ENCODE peak calls at places on chromosomes 4 and X, in ten cellular contexts. One of them, this sample, is unnamed.

GRCh38 chrX:67543818-67544217 is at the start of gene AR:
- DNase-seq in right lobe of liver: peak; percentile 88
- DNase-seq in omental fat pad: no peak
- DNase-seq in ELF-1: peak; percentile 92
- DNase-seq in HS-5: no peak
- DNase-seq in tibial nerve: peak; percentile 35
- DNase-seq in NCI-H1105: no peak
- DNase-seq in activated gamma-delta T cell: no peak
- DNase-seq in head of caudate nucleus: peak; percentile 14
- DNase-seq in NCI-H69: no peak
- DNase-seq in this sample: no peak

GRCh38 chr4:15027921-15028435 is 25.7 kb downstream of the CPEB2 start:
- DNase-seq in head of caudate nucleus: no peak
- DNase-seq in NCI-H69: no peak
- DNase-seq in omental fat pad: no peak
- DNase-seq in ELF-1: no peak
- DNase-seq in tibial nerve: no peak
- DNase-seq in right lobe of liver: no peak
- DNase-seq in HS-5: no peak
- DNase-seq in activated gamma-delta T cell: no peak
- DNase-seq in NCI-H1105: no peak
- DNase-seq in this sample: no peak

GRCh38 chr4:167897116-167897515 is 195.2 kb upstream of the ANXA10 start:
- DNase-seq in head of caudate nucleus: no peak
- DNase-seq in omental fat pad: no peak
- DNase-seq in NCI-H69: peak; percentile 3
- DNase-seq in right lobe of liver: no peak
- DNase-seq in activated gamma-delta T cell: no peak
- DNase-seq in HS-5: no peak
- DNase-seq in ELF-1: peak; percentile 92
- DNase-seq in tibial nerve: no peak
- DNase-seq in NCI-H1105: peak; percentile 1
- DNase-seq in this sample: no peak

GRCh38 chr4:111562811-111563210 is 582.4 kb upstream of the FAM241A start:
- DNase-seq in right lobe of liver: no peak
- DNase-seq in omental fat pad: no peak
- DNase-seq in HS-5: peak; percentile 77
- DNase-seq in ELF-1: no peak
- DNase-seq in NCI-H1105: no peak
- DNase-seq in head of caudate nucleus: no peak
- DNase-seq in tibial nerve: no peak
- DNase-seq in NCI-H69: no peak
- DNase-seq in activated gamma-delta T cell: no peak
- DNase-seq in this sample: no peak

GRCh38 chr4:139184129-139184528 is 7.1 kb upstream of the ELF2 start:
- DNase-seq in HS-5: no peak
- DNase-seq in activated gamma-delta T cell: no peak
- DNase-seq in right lobe of liver: no peak
- DNase-seq in ELF-1: no peak
- DNase-seq in NCI-H1105: no peak
- DNase-seq in head of caudate nucleus: no peak
- DNase-seq in NCI-H69: no peak
- DNase-seq in tibial nerve: no peak
- DNase-seq in omental fat pad: no peak
- DNase-seq in this sample: no peak

GRCh38 chr4:145719752-145720624 is 40.0 kb downstream of the C4orf51 start:
- DNase-seq in head of caudate nucleus: no peak
- DNase-seq in ELF-1: peak; percentile 53
- DNase-seq in activated gamma-delta T cell: no peak
- DNase-seq in right lobe of liver: no peak
- DNase-seq in HS-5: no peak
- DNase-seq in tibial nerve: no peak
- DNase-seq in NCI-H69: peak; percentile 26
- DNase-seq in NCI-H1105: no peak
- DNase-seq in omental fat pad: no peak
- DNase-seq in this sample: no peak

GRCh38 chr4:153809307-153809706 is 20.4 kb upstream of the SFRP2 start:
- DNase-seq in NCI-H69: no peak
- DNase-seq in tibial nerve: no peak
- DNase-seq in activated gamma-delta T cell: no peak
- DNase-seq in ELF-1: no peak
- DNase-seq in omental fat pad: no peak
- DNase-seq in NCI-H1105: no peak
- DNase-seq in head of caudate nucleus: no peak
- DNase-seq in right lobe of liver: no peak
- DNase-seq in HS-5: no peak
- DNase-seq in this sample: no peak

GRCh38 chr4:41791557-41791956 is 43.0 kb upstream of the PHOX2B start:
- DNase-seq in ELF-1: no peak
- DNase-seq in head of caudate nucleus: no peak
- DNase-seq in omental fat pad: no peak
- DNase-seq in tibial nerve: no peak
- DNase-seq in right lobe of liver: no peak
- DNase-seq in NCI-H1105: no peak
- DNase-seq in activated gamma-delta T cell: no peak
- DNase-seq in NCI-H69: no peak
- DNase-seq in HS-5: no peak
- DNase-seq in this sample: no peak

GRCh38 chrX:26918633-26919032 is 544.5 kb downstream of the PPP4R3C start:
- DNase-seq in HS-5: no peak
- DNase-seq in ELF-1: peak; percentile 57
- DNase-seq in tibial nerve: no peak
- DNase-seq in NCI-H69: peak; percentile 47
- DNase-seq in head of caudate nucleus: no peak
- DNase-seq in omental fat pad: no peak
- DNase-seq in right lobe of liver: no peak
- DNase-seq in activated gamma-delta T cell: no peak
- DNase-seq in NCI-H1105: no peak
- DNase-seq in this sample: no peak

GRCh38 chr4:87624698-87625097 is 16.4 kb downstream of the DSPP start:
- DNase-seq in ELF-1: no peak
- DNase-seq in head of caudate nucleus: no peak
- DNase-seq in NCI-H69: no peak
- DNase-seq in omental fat pad: no peak
- DNase-seq in tibial nerve: no peak
- DNase-seq in activated gamma-delta T cell: no peak
- DNase-seq in HS-5: no peak
- DNase-seq in right lobe of liver: no peak
- DNase-seq in NCI-H1105: no peak
- DNase-seq in this sample: no peak

GRCh38 chr4:26181616-26182015 is 139.2 kb upstream of the RBPJ start:
- DNase-seq in omental fat pad: no peak
- DNase-seq in HS-5: no peak
- DNase-seq in activated gamma-delta T cell: no peak
- DNase-seq in right lobe of liver: no peak
- DNase-seq in head of caudate nucleus: no peak
- DNase-seq in NCI-H1105: no peak
- DNase-seq in tibial nerve: no peak
- DNase-seq in NCI-H69: no peak
- DNase-seq in ELF-1: no peak
- DNase-seq in this sample: no peak

GRCh38 chr4:189001283-189001970 is 862.2 kb downstream of the TRIML1 start:
- DNase-seq in omental fat pad: no peak
- DNase-seq in right lobe of liver: no peak
- DNase-seq in ELF-1: peak; percentile 27
- DNase-seq in tibial nerve: no peak
- DNase-seq in head of caudate nucleus: no peak
- DNase-seq in HS-5: no peak
- DNase-seq in activated gamma-delta T cell: no peak
- DNase-seq in NCI-H69: peak; percentile 38
- DNase-seq in NCI-H1105: no peak
- DNase-seq in this sample: no peak

GRCh38 chrX:41541381-41541780 is 94.2 kb downstream of the NYX start:
- DNase-seq in HS-5: no peak
- DNase-seq in NCI-H69: no peak
- DNase-seq in right lobe of liver: no peak
- DNase-seq in omental fat pad: no peak
- DNase-seq in ELF-1: no peak
- DNase-seq in tibial nerve: no peak
- DNase-seq in NCI-H1105: no peak
- DNase-seq in activated gamma-delta T cell: no peak
- DNase-seq in head of caudate nucleus: no peak
- DNase-seq in this sample: no peak

GRCh38 chr4:18689308-18689915 is 667.9 kb upstream of the LCORL start:
- DNase-seq in activated gamma-delta T cell: no peak
- DNase-seq in ELF-1: peak; percentile 67
- DNase-seq in omental fat pad: peak; percentile 38
- DNase-seq in NCI-H1105: peak; percentile 8
- DNase-seq in HS-5: peak; percentile 39
- DNase-seq in tibial nerve: peak; percentile 41
- DNase-seq in NCI-H69: peak; percentile 31
- DNase-seq in head of caudate nucleus: no peak
- DNase-seq in right lobe of liver: peak; percentile 52
- DNase-seq in this sample: peak; percentile 19

GRCh38 chrX:42466706-42467105 is 311.3 kb downstream of the PPP1R2C start:
- DNase-seq in head of caudate nucleus: no peak
- DNase-seq in NCI-H1105: no peak
- DNase-seq in activated gamma-delta T cell: no peak
- DNase-seq in HS-5: no peak
- DNase-seq in ELF-1: no peak
- DNase-seq in tibial nerve: no peak
- DNase-seq in omental fat pad: no peak
- DNase-seq in NCI-H69: no peak
- DNase-seq in right lobe of liver: no peak
- DNase-seq in this sample: no peak

GRCh38 chr4:81490761-81491160 is 19.1 kb upstream of the RASGEF1B start:
- DNase-seq in activated gamma-delta T cell: no peak
- DNase-seq in HS-5: no peak
- DNase-seq in tibial nerve: no peak
- DNase-seq in right lobe of liver: no peak
- DNase-seq in omental fat pad: no peak
- DNase-seq in NCI-H1105: no peak
- DNase-seq in head of caudate nucleus: no peak
- DNase-seq in ELF-1: no peak
- DNase-seq in NCI-H69: no peak
- DNase-seq in this sample: no peak

GRCh38 chr4:148061795-148062194 is 329.9 kb downstream of the ARHGAP10 start:
- DNase-seq in omental fat pad: no peak
- DNase-seq in tibial nerve: no peak
- DNase-seq in HS-5: no peak
- DNase-seq in NCI-H1105: peak; percentile 61
- DNase-seq in activated gamma-delta T cell: no peak
- DNase-seq in ELF-1: no peak
- DNase-seq in right lobe of liver: no peak
- DNase-seq in NCI-H69: peak; percentile 87
- DNase-seq in head of caudate nucleus: no peak
- DNase-seq in this sample: no peak

GRCh38 chr4:101331017-101331416 is 16.3 kb downstream of the PPP3CA start:
- DNase-seq in NCI-H69: no peak
- DNase-seq in tibial nerve: no peak
- DNase-seq in activated gamma-delta T cell: no peak
- DNase-seq in right lobe of liver: no peak
- DNase-seq in ELF-1: no peak
- DNase-seq in omental fat pad: no peak
- DNase-seq in head of caudate nucleus: no peak
- DNase-seq in HS-5: no peak
- DNase-seq in NCI-H1105: no peak
- DNase-seq in this sample: no peak

GRCh38 chr4:123606946-123607542 is 210.4 kb downstream of the SPRY1 start:
- DNase-seq in ELF-1: no peak
- DNase-seq in NCI-H1105: no peak
- DNase-seq in NCI-H69: no peak
- DNase-seq in omental fat pad: no peak
- DNase-seq in activated gamma-delta T cell: no peak
- DNase-seq in tibial nerve: no peak
- DNase-seq in right lobe of liver: no peak
- DNase-seq in HS-5: no peak
- DNase-seq in head of caudate nucleus: no peak
- DNase-seq in this sample: no peak

GRCh38 chrX:47515941-47516649 is 33.1 kb upstream of the ZNF41 start:
- DNase-seq in HS-5: no peak
- DNase-seq in NCI-H1105: no peak
- DNase-seq in NCI-H69: no peak
- DNase-seq in head of caudate nucleus: no peak
- DNase-seq in activated gamma-delta T cell: no peak
- DNase-seq in tibial nerve: no peak
- DNase-seq in ELF-1: no peak
- DNase-seq in omental fat pad: no peak
- DNase-seq in right lobe of liver: no peak
- DNase-seq in this sample: no peak

GRCh38 chrX:84188320-84188834 is 378 bp upstream of the RPS6KA6 start:
- DNase-seq in omental fat pad: peak; percentile 23
- DNase-seq in tibial nerve: no peak
- DNase-seq in ELF-1: peak; percentile 59
- DNase-seq in NCI-H69: peak; percentile 87
- DNase-seq in HS-5: no peak
- DNase-seq in head of caudate nucleus: peak; percentile 46
- DNase-seq in right lobe of liver: peak; percentile 55
- DNase-seq in activated gamma-delta T cell: no peak
- DNase-seq in NCI-H1105: peak; percentile 65
- DNase-seq in this sample: no peak

GRCh38 chr4:139241784-139242151 is 38.3 kb downstream of the MGARP start:
- DNase-seq in ELF-1: no peak
- DNase-seq in NCI-H1105: no peak
- DNase-seq in HS-5: no peak
- DNase-seq in tibial nerve: no peak
- DNase-seq in activated gamma-delta T cell: no peak
- DNase-seq in NCI-H69: no peak
- DNase-seq in omental fat pad: no peak
- DNase-seq in right lobe of liver: no peak
- DNase-seq in head of caudate nucleus: no peak
- DNase-seq in this sample: no peak

GRCh38 chrX:19852014-19853005 is 35.1 kb downstream of the SH3KBP1 start:
- DNase-seq in omental fat pad: no peak
- DNase-seq in head of caudate nucleus: no peak
- DNase-seq in NCI-H69: no peak
- DNase-seq in HS-5: no peak
- DNase-seq in ELF-1: peak; percentile 56
- DNase-seq in activated gamma-delta T cell: no peak
- DNase-seq in NCI-H1105: no peak
- DNase-seq in right lobe of liver: no peak
- DNase-seq in tibial nerve: no peak
- DNase-seq in this sample: no peak

GRCh38 chr4:176838611-176839411 is 46.1 kb upstream of the VEGFC start:
- DNase-seq in NCI-H1105: no peak
- DNase-seq in NCI-H69: no peak
- DNase-seq in activated gamma-delta T cell: no peak
- DNase-seq in omental fat pad: no peak
- DNase-seq in tibial nerve: no peak
- DNase-seq in head of caudate nucleus: no peak
- DNase-seq in ELF-1: no peak
- DNase-seq in right lobe of liver: no peak
- DNase-seq in HS-5: peak; percentile 79
- DNase-seq in this sample: no peak

GRCh38 chrX:153635788-153636668 is 11.0 kb upstream of the DUSP9 start:
- DNase-seq in activated gamma-delta T cell: no peak
- DNase-seq in ELF-1: peak; percentile 90
- DNase-seq in NCI-H69: peak; percentile 49
- DNase-seq in head of caudate nucleus: no peak
- DNase-seq in NCI-H1105: no peak
- DNase-seq in omental fat pad: no peak
- DNase-seq in HS-5: no peak
- DNase-seq in tibial nerve: no peak
- DNase-seq in right lobe of liver: no peak
- DNase-seq in this sample: no peak

GRCh38 chrX:134801267-134801666 is 143.0 kb upstream of the PLAC1 start:
- DNase-seq in NCI-H1105: no peak
- DNase-seq in head of caudate nucleus: no peak
- DNase-seq in ELF-1: peak; percentile 24
- DNase-seq in activated gamma-delta T cell: no peak
- DNase-seq in right lobe of liver: no peak
- DNase-seq in omental fat pad: no peak
- DNase-seq in HS-5: no peak
- DNase-seq in tibial nerve: no peak
- DNase-seq in NCI-H69: peak; percentile 53
- DNase-seq in this sample: no peak

GRCh38 chr4:182126096-182126495 is 117.1 kb upstream of the TENM3 start:
- DNase-seq in omental fat pad: no peak
- DNase-seq in ELF-1: no peak
- DNase-seq in head of caudate nucleus: no peak
- DNase-seq in HS-5: no peak
- DNase-seq in right lobe of liver: no peak
- DNase-seq in tibial nerve: no peak
- DNase-seq in activated gamma-delta T cell: no peak
- DNase-seq in NCI-H1105: no peak
- DNase-seq in NCI-H69: no peak
- DNase-seq in this sample: no peak

GRCh38 chrX:14922437-14922836 is 49.2 kb downstream of the MOSPD2 start:
- DNase-seq in NCI-H69: no peak
- DNase-seq in tibial nerve: no peak
- DNase-seq in head of caudate nucleus: no peak
- DNase-seq in omental fat pad: no peak
- DNase-seq in HS-5: peak; percentile 33
- DNase-seq in ELF-1: peak; percentile 59
- DNase-seq in activated gamma-delta T cell: no peak
- DNase-seq in right lobe of liver: no peak
- DNase-seq in NCI-H1105: no peak
- DNase-seq in this sample: no peak

This sample was measured in NCI-H1048.